ENCODE peak calls at places on chromosomes 1 and 21, in seven cellular contexts. O is endodermal cell, U is GM13976, G is nephron progenitor cell, C is transverse colon, S is cardiac muscle cell, V is uterus. R is an unnamed sample.

GRCh38 chr1:209554761-209555611 is 28.5 kb upstream of the CAMK1G start:
- DNase-seq in O (no peak), U (no peak), G (no peak), C (no peak), S (no peak), V (no peak), R (no peak)

GRCh38 chr21:36487641-36488307 is 7.9 kb upstream of the CLDN14 start:
- DNase-seq in O (no peak), U (no peak), G (no peak), C (peak), S (peak), V (no peak), R (no peak)

GRCh38 chr1:56948403-56949023 is 17.3 kb downstream of the C8B start:
- DNase-seq in O (no peak), U (no peak), G (no peak), C (no peak), S (peak), V (no peak), R (no peak)

GRCh38 chr1:167223144-167224103 is 2.7 kb downstream of the POU2F1 start:
- DNase-seq in O (no peak), U (no peak), G (peak), C (no peak), S (no peak), V (no peak), R (no peak)

GRCh38 chr1:223556414-223557124 is 108.9 kb downstream of the CAPN8 start:
- DNase-seq in O (peak), U (peak), G (peak), C (peak), S (peak), V (no peak), R (peak)

GRCh38 chr1:93827633-93828436 is 51.2 kb downstream of the DNTTIP2 start:
- DNase-seq in O (no peak), U (no peak), G (no peak), C (no peak), S (peak), V (no peak), R (no peak)

GRCh38 chr21:34924767-34925425 is 124.2 kb downstream of the RUNX1 start:
- DNase-seq in O (no peak), U (no peak), G (no peak), C (no peak), S (no peak), V (no peak), R (no peak)

GRCh38 chr1:61742620-61743431 is 546 bp downstream of the PATJ start:
- DNase-seq in O (peak), U (peak), G (peak), C (peak), S (peak), V (peak), R (peak)

GRCh38 chr1:156740307-156740678 is 595 bp downstream of the MRPL24 start:
- DNase-seq in O (no peak), U (no peak), G (no peak), C (no peak), S (no peak), V (no peak), R (no peak)

GRCh38 chr1:218785928-218786327 is 387.8 kb upstream of the LYPLAL1 start:
- DNase-seq in O (no peak), U (no peak), G (no peak), C (no peak), S (peak), V (peak), R (no peak)

GRCh38 chr1:29713857-29714256 is 477.5 kb downstream of the PTPRU start:
- DNase-seq in O (no peak), U (no peak), G (no peak), C (no peak), S (no peak), V (no peak), R (no peak)

GRCh38 chr1:96416690-96417444 is 304.7 kb upstream of the PTBP2 start:
- DNase-seq in O (no peak), U (peak), G (no peak), C (no peak), S (peak), V (no peak), R (no peak)

GRCh38 chr1:161402446-161402845 is 34.8 kb upstream of the CFAP126 start:
- DNase-seq in O (no peak), U (no peak), G (no peak), C (no peak), S (no peak), V (no peak), R (no peak)

DNA sequence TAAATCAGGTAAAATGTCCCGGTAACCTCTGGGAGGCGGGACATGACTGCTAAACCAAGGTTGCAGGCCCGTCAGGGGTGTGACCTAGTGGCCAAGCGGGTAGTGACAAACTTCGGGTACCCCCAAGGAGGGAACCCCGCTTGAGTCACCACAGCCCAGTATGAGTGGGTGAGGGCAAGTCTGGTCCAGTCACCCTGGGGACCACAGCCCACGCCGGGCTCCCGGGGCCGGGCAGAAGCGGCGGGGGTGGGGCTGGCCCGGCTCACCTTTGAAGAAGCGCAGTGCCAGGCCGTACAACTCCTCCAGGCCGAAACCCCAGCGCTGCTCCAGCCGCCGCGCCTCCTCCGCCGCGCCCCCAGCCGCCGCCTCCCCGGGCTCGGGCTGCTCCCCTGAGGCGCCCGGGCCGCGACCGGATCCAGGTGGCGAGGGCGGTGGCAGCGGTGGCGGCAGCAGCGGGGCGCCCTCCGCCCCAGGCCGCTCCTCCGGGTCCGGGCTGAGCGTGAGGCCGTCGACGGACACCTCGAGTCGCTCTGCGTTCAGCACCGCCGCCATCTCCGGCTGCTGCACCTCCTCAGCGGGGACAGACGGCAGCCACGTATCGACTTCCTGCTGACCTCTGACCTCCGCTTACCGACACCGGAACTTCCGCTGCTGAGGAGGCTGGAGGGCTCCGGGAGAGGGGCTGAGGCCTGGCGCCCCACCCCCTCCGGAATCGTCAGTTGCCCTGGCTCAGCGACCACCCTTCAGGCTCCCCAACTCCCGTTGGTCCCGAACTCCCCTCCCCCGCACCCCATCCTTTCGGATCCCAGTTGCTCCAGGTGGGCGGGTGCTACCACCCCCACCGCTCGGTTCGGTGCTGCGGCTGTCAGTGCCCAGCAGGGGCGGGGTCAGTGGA is at the start of gene ACBD3:
- DNase-seq in O (peak), U (peak), G (peak), C (peak), S (peak), V (peak), R (peak)
- TF ChIP-seq CTCF in O (no peak), U (no peak), G (no peak), C (no peak), S (no peak), V (peak), R (no peak)

DNA sequence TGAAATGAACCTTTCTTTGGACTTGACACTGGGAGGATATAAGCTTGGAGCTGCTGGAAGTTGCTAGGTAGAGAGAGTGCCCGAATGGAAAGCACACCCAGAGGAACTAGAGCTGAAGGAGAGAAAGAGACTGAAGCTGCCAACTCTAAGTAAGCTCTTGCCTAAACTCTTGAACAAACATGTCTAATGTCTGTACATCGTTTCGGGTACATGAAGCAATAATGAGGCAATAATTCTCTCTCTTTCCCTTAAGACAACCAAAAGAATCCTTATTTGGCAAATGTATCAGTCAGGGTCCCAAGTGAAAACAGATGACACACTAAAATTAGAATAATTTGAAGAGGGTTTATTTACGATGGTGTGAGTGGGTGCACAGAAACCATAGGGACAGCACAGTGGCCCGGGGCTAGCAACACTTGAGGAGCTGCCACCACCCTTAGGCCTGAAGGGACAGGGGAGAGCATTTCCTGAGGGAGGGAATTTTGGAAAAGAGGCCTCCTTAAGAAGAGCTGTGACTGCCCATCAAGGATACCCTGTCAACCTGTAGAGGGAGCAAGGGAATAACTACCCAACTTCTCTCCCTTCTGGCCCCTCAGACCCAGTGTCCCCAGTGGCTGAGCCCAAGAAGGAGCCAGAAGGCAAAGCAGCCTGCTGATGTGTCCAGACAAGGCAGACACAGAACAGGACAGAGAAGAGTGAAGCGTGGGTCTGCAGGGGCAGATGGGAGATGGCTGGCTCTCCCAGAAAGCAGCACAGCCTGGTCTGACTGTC is 36.1 kb upstream of the KHDRBS1 start:
- DNase-seq in O (peak), U (peak), G (no peak), C (no peak), S (peak), V (no peak), R (no peak)
- TF ChIP-seq CTCF in O (peak), U (peak), G (no peak), C (peak), S (peak), V (peak), R (peak)

DNA sequence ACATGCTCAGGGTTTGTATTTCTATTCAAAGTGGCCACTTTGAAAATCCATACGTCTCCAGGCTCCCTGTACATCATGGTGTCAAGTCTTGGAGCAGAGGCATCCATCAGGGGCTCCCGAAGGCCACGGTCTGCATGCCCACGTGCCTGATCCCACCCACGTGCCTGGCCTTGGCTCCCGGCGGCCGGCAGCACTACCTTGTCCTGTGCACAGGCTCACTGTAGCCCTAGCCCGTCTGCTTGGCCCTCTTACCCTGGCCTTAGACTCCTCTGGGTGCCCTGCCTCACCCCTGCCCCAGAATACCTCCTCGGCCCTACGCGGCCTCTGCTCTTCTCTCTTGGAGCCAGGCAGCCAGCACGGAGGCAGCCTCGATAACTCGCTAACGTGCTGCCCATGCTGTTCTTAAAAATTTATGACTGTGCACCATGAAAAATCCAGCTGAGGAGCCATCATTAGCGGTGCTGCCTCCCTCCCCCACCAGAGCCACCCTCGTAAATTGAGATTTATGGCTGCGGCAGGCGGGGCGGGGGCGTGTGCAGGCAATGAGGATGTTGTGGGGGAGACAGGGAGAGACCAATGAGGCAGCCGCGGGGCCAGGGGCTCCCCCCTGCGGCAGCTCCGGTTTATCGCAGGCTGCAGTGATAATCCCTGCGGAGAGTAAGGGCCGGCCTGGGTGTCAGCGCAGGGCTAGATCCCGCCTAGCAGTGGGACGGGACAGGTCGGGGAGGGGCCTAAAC is 24.6 kb downstream of the DMAP1 start:
- DNase-seq in O (peak), U (peak), G (peak), C (peak), S (peak), V (peak), R (peak)
- TF ChIP-seq CTCF in O (peak), U (peak), G (peak), C (peak), S (peak), V (peak), R (peak)

GRCh38 chr1:221993444-221993948 is 251.6 kb upstream of the DUSP10 start:
- DNase-seq in O (no peak), U (no peak), G (no peak), C (no peak), S (no peak), V (no peak), R (no peak)
- TF ChIP-seq CTCF in O (peak), U (no peak), G (no peak), C (no peak), S (no peak), V (no peak), R (no peak)

GRCh38 chr1:50505427-50505826 is 82.2 kb upstream of the DMRTA2 start:
- DNase-seq in O (no peak), U (no peak), G (no peak), C (no peak), S (no peak), V (no peak), R (no peak)
- TF ChIP-seq CTCF in O (no peak), U (no peak), G (no peak), C (no peak), S (no peak), V (no peak), R (no peak)

DNA sequence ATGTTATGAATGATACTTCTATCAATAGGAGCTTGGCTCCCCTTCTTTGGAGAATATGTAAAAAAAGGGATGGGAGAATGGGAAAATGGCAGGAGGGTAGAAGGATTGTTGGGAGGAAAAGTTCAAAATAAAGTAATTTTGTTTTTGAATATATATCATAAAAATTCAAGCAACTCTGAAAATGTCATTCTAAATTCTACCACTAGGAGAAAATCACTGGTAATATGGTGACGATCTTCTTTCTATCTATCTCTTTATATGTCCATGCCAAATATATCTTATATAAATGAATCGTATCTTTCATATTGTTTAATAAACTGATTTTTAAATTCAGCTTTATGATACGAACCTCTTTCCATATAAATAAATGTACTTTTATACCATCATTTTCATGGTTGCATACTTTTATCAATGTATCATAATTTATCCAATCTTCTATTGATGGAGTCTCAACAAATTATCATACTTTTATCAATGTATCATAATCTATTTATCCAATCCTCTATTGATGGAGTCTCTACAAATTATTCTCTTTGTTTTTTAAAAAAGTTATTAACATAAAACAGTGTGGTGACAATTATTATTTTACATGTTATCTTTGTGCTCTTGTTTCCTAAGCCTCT is 73.7 kb upstream of the MARK1 start:
- DNase-seq in O (no peak), U (no peak), G (no peak), C (no peak), S (no peak), V (no peak), R (no peak)
- TF ChIP-seq CTCF in O (peak), U (no peak), G (peak), C (peak), S (no peak), V (no peak), R (peak)

DNA sequence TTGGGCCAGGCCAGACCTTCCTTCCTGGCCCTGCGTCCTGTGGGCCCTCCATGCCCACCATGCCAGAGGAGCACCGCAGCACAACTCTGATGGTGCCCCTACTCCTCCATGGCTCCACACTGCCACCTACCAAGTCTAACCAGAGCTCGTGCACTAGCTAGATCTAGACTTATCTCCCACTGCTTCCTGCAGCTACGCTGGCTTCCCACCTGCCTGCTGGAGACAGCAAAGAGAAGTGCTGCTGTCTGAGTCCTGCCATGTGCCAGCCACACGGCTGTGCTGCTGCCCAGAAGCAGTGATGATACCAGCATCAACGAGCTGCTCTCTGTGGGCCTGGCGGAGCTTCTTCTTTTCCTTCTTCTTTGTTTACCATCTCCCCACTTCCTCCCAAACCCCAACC is 4.5 kb downstream of the GUCA2B start:
- DNase-seq in O (peak), U (no peak), G (no peak), C (no peak), S (no peak), V (no peak), R (no peak)
- TF ChIP-seq CTCF in O (peak), U (no peak), G (no peak), C (no peak), S (no peak), V (no peak), R (no peak)

DNA sequence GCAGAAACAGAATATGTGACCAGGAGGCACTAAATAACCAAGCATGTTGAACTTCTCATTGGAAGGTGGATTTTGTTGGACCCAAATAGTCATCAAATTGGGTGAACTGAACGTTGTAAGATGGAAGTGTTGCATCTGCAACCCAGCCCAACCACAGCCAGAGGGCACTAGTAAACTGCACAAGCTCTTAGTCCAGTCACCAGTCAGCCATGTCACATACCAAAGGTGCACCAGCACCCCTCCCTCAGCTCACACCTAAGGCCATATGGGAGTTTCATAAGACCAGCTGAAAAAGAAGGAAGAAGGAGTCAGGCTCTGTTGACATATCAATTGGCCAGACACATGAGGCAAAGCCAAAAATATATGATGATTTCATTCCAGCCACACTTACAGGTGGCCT is 481.7 kb upstream of the NR5A2 start:
- DNase-seq in O (peak), U (no peak), G (no peak), C (peak), S (peak), V (no peak), R (no peak)
- TF ChIP-seq CTCF in O (peak), U (no peak), G (no peak), C (peak), S (no peak), V (no peak), R (no peak)

GRCh38 chr1:158324375-158324774 is 7.0 kb downstream of the CD1B start:
- DNase-seq in O (no peak), U (peak), G (no peak), C (no peak), S (no peak), V (no peak), R (no peak)
- TF ChIP-seq CTCF in O (no peak), U (no peak), G (no peak), C (no peak), S (no peak), V (no peak), R (no peak)